ENCODE peak calls at places on chromosomes 16 and 17, in four cellular contexts. One of them, this sample, is unnamed.

GRCh38 chr16:56355221-56355620 is 70.1 kb downstream of the AMFR start:
- DNase-seq in HepG2: no peak
- DNase-seq in H1: no peak
- DNase-seq in GM12878: no peak
- DNase-seq in this sample: no peak

GRCh38 chr17:75518201-75518600 is 1.9 kb downstream of the TSEN54 start:
- DNase-seq in HepG2: no peak
- DNase-seq in H1: no peak
- DNase-seq in GM12878: peak
- DNase-seq in this sample: no peak

GRCh38 chr16:78392585-78393195 is 293.2 kb downstream of the WWOX start:
- DNase-seq in HepG2: no peak
- DNase-seq in H1: no peak
- DNase-seq in GM12878: no peak
- DNase-seq in this sample: no peak

GRCh38 chr16:50576403-50577113 is 28.4 kb downstream of the NKD1 start:
- DNase-seq in HepG2: no peak
- DNase-seq in H1: no peak
- DNase-seq in GM12878: no peak
- DNase-seq in this sample: no peak

GRCh38 chr17:992933-993332 is 4.0 kb upstream of the TIMM22 start:
- DNase-seq in HepG2: no peak
- DNase-seq in H1: no peak
- DNase-seq in GM12878: no peak
- DNase-seq in this sample: no peak

GRCh38 chr17:34757611-34758010 is 178.2 kb downstream of the TMEM132E start:
- DNase-seq in HepG2: no peak
- DNase-seq in H1: no peak
- DNase-seq in GM12878: no peak
- DNase-seq in this sample: no peak

GRCh38 chr16:65117701-65118448 is 4.0 kb downstream of the CDH11 start:
- DNase-seq in HepG2: peak
- DNase-seq in H1: peak
- DNase-seq in GM12878: peak
- DNase-seq in this sample: peak

GRCh38 chr16:58960034-58960433 is 225.9 kb upstream of the GOT2 start:
- DNase-seq in HepG2: no peak
- DNase-seq in H1: no peak
- DNase-seq in GM12878: no peak
- DNase-seq in this sample: no peak

GRCh38 chr16:53495325-53495724 is 7.7 kb downstream of the AKTIP start:
- DNase-seq in HepG2: no peak
- DNase-seq in H1: no peak
- DNase-seq in GM12878: no peak
- DNase-seq in this sample: no peak

GRCh38 chr16:21223787-21224186 is 9.7 kb upstream of the ANKS4B start:
- DNase-seq in HepG2: no peak
- DNase-seq in H1: peak
- DNase-seq in GM12878: no peak
- DNase-seq in this sample: no peak

GRCh38 chr16:56932588-56933265 is 785 bp downstream of the HERPUD1 start:
- DNase-seq in HepG2: peak
- DNase-seq in H1: peak
- DNase-seq in GM12878: no peak
- DNase-seq in this sample: peak

GRCh38 chr17:83203472-83204221 is 124.2 kb downstream of the METRNL start:
- DNase-seq in HepG2: no peak
- DNase-seq in H1: peak
- DNase-seq in GM12878: no peak
- DNase-seq in this sample: no peak

GRCh38 chr17:74566132-74566753 is 1.1 kb downstream of the CD300H start:
- DNase-seq in HepG2: peak
- DNase-seq in H1: peak
- DNase-seq in GM12878: no peak
- DNase-seq in this sample: peak

GRCh38 chr17:2266045-2266864 is 37.3 kb downstream of the SMG6 start:
- DNase-seq in HepG2: no peak
- DNase-seq in H1: no peak
- DNase-seq in GM12878: peak
- DNase-seq in this sample: no peak

GRCh38 chr17:81939881-81940385 is 2.8 kb upstream of the PYCR1 start:
- DNase-seq in HepG2: no peak
- DNase-seq in H1: no peak
- DNase-seq in GM12878: no peak
- DNase-seq in this sample: no peak

GRCh38 chr16:450800-451512 is 25.5 kb downstream of the RAB11FIP3 start:
- DNase-seq in HepG2: peak
- DNase-seq in H1: no peak
- DNase-seq in GM12878: no peak
- DNase-seq in this sample: peak

GRCh38 chr16:86628614-86629013 is 50.3 kb downstream of the FOXL1 start:
- DNase-seq in HepG2: no peak
- DNase-seq in H1: no peak
- DNase-seq in GM12878: no peak
- DNase-seq in this sample: no peak

GRCh38 chr17:27529230-27529796 is 73.1 kb downstream of the KSR1 start:
- DNase-seq in HepG2: no peak
- DNase-seq in H1: no peak
- DNase-seq in GM12878: no peak
- DNase-seq in this sample: peak

GRCh38 chr16:51818342-51818944 is 667.4 kb upstream of the SALL1 start:
- DNase-seq in HepG2: peak
- DNase-seq in H1: peak
- DNase-seq in GM12878: no peak
- DNase-seq in this sample: no peak

GRCh38 chr16:46908540-46909372 is 24.6 kb downstream of the GPT2 start:
- DNase-seq in HepG2: peak
- DNase-seq in H1: peak
- DNase-seq in GM12878: no peak
- DNase-seq in this sample: peak

GRCh38 chr16:1331712-1332617 is 1.5 kb upstream of the BAIAP3 start:
- DNase-seq in HepG2: peak
- DNase-seq in H1: peak
- DNase-seq in GM12878: peak
- DNase-seq in this sample: peak

GRCh38 chr17:10792156-10792555 is 11.7 kb downstream of the TMEM238L start:
- DNase-seq in HepG2: no peak
- DNase-seq in H1: no peak
- DNase-seq in GM12878: no peak
- DNase-seq in this sample: no peak

GRCh38 chr16:52731219-52731875 is 184.4 kb upstream of the TOX3 start:
- DNase-seq in HepG2: no peak
- DNase-seq in H1: no peak
- DNase-seq in GM12878: no peak
- DNase-seq in this sample: no peak

GRCh38 chr16:30983898-30984610 is 953 bp upstream of the HSD3B7 start:
- DNase-seq in HepG2: no peak
- DNase-seq in H1: no peak
- DNase-seq in GM12878: no peak
- DNase-seq in this sample: no peak

GRCh38 chr16:30986129-30986991 is 1.4 kb downstream of the HSD3B7 start:
- DNase-seq in HepG2: no peak
- DNase-seq in H1: no peak
- DNase-seq in GM12878: no peak
- DNase-seq in this sample: no peak

GRCh38 chr16:30984669-30985400 is at the start of gene HSD3B7:
- DNase-seq in HepG2: peak
- DNase-seq in H1: peak
- DNase-seq in GM12878: no peak
- DNase-seq in this sample: peak

GRCh38 chr16:30987581-30988190 is 2.7 kb downstream of the HSD3B7 start:
- DNase-seq in HepG2: no peak
- DNase-seq in H1: no peak
- DNase-seq in GM12878: no peak
- DNase-seq in this sample: no peak

DNA sequence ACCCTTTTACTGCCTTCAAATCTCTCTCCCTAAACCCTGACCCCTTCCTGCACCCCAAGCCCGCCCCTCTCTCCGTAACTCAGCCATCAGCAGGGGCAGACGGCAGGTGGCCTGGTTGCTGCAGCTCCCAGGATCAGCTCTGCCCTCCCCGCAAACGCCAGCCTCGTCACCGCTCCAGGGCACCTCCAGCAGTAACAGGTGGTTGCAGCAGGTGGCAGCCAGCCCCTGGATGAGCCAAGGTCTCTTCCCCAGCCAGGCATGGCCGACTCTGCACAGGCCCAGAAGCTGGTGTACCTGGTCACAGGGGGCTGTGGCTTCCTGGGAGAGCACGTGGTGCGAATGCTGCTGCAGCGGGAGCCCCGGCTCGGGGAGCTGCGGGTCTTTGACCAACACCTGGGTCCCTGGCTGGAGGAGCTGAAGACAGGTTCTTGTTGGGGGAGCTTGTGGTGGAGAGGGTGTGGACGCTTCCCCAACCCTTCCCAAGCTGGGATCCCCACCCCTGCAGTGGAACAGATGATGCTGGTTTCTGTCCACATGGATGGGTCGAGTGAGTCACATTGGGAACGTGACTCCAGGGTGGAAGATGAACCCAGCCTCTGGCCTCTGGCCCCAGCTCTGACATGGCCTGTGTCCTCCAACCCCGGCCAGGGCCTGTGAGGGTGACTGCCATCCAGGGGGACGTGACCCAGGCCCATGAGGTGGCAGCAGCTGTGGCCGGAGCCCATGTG is 558 bp downstream of the HSD3B7 start:
- DNase-seq in HepG2: peak
- DNase-seq in H1: peak
- DNase-seq in GM12878: no peak
- DNase-seq in this sample: peak
- TF ChIP-seq CBX5 in HepG2: no peak
- TF ChIP-seq CBX5 in H1: no peak
- TF ChIP-seq CBX5 in GM12878: no peak
- TF ChIP-seq CBX5 in this sample: no peak

DNA sequence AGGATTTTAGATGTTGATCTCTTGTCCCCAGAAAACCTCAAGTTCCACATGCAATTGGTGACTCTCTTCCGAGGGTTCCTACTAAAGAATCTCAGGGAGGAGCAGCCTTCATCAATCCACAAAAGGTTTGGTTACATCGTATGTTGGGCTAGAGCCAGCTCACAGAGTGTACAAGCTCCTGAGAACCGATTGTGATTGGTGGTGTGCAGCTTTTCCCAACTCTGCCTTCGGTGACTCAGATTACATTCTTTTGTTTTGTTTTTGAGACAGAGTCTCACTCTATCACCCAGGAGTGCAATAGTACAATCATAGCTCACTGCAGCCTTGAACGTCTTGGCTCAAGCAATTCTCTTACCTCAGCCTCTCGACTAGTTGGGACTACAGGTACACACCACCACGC is 172.4 kb downstream of the PMP22 start:
- DNase-seq in HepG2: no peak
- DNase-seq in H1: no peak
- DNase-seq in GM12878: no peak
- DNase-seq in this sample: no peak
- TF ChIP-seq CBX5 in HepG2: no peak
- TF ChIP-seq CBX5 in H1: no peak
- TF ChIP-seq CBX5 in GM12878: no peak
- TF ChIP-seq CBX5 in this sample: no peak

GRCh38 chr16:89011909-89012621 is 35.1 kb upstream of the CBFA2T3 start:
- DNase-seq in HepG2: no peak
- DNase-seq in H1: no peak
- DNase-seq in GM12878: no peak
- DNase-seq in this sample: no peak

GRCh38 chr16:89009343-89010209 is 32.6 kb upstream of the CBFA2T3 start:
- DNase-seq in HepG2: no peak
- DNase-seq in H1: peak
- DNase-seq in GM12878: no peak
- DNase-seq in this sample: peak

GRCh38 chr16:89013111-89013510 is 36.1 kb upstream of the CBFA2T3 start:
- DNase-seq in HepG2: no peak
- DNase-seq in H1: no peak
- DNase-seq in GM12878: no peak
- DNase-seq in this sample: no peak

GRCh38 chr16:89012622-89012995 is 35.6 kb upstream of the CBFA2T3 start:
- DNase-seq in HepG2: no peak
- DNase-seq in H1: no peak
- DNase-seq in GM12878: no peak
- DNase-seq in this sample: no peak

DNA sequence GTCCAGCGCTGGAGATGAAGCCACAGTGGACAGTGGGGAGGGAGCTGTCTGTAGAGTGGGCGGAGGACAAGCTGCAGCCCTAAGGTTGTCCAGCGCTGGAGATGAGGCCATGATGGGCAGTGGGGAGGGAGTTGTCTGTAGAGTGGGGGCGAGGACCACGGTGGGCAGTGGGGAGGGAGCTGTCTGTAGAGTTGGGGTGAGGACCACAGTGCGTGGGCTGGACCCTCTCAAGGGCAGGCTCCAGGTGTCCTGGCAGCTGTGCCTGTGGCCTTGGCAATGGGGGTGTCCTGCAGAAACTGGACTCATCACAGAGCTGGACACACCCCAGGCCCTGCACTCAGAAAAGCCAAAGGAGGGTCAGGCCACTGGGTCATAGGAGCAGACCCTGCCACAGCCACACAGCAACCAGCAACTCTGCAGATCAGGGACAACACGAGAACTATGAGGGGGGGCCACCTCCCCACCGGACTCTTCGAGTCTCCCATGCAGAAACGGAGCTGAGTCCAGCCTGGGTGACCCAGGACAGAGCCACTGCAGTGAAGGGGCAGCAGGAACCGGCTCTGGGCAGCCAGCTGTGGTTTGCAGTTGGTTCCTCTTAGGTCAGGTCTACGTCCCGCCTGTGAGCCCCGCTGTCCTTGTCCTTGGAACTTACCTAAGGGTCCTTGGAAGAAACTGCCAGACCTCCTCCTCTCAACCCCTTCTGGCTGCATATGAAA is 33.4 kb upstream of the CBFA2T3 start:
- DNase-seq in HepG2: no peak
- DNase-seq in H1: no peak
- DNase-seq in GM12878: no peak
- DNase-seq in this sample: no peak
- TF ChIP-seq CBX5 in HepG2: no peak
- TF ChIP-seq CBX5 in H1: no peak
- TF ChIP-seq CBX5 in GM12878: no peak
- TF ChIP-seq CBX5 in this sample: no peak

GRCh38 chr17:67879662-67880061 is 54.4 kb downstream of the BPTF start:
- DNase-seq in HepG2: no peak
- DNase-seq in H1: no peak
- DNase-seq in GM12878: no peak
- DNase-seq in this sample: no peak
- TF ChIP-seq CBX5 in HepG2: no peak
- TF ChIP-seq CBX5 in H1: no peak
- TF ChIP-seq CBX5 in GM12878: no peak
- TF ChIP-seq CBX5 in this sample: no peak

GRCh38 chr16:27436921-27437650 is 35.1 kb downstream of the IL21R start:
- DNase-seq in HepG2: no peak
- DNase-seq in H1: peak
- DNase-seq in GM12878: no peak
- DNase-seq in this sample: no peak
- TF ChIP-seq CBX5 in HepG2: no peak
- TF ChIP-seq CBX5 in H1: no peak
- TF ChIP-seq CBX5 in GM12878: no peak
- TF ChIP-seq CBX5 in this sample: no peak

DNA sequence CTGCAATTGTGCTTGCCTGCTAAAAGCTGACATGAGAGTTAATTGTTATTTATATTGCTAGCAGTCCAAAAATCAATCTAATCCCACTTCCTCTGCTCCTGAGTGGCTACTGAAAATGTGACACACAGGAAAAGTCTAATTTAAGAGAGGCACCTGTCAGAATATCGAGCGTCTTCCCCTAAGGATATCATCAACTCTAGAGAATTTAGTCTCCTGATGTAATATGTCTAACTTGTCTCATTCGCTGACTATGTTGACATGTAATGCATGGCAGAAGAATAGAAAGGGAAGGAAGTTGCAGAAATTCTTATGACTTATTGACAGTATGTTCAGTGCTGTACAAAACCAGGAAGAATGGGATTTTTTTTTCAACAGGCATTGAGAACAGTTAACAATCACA is 893.4 kb upstream of the CDH8 start:
- DNase-seq in HepG2: no peak
- DNase-seq in H1: no peak
- DNase-seq in GM12878: no peak
- DNase-seq in this sample: no peak
- TF ChIP-seq CBX5 in HepG2: no peak
- TF ChIP-seq CBX5 in H1: no peak
- TF ChIP-seq CBX5 in GM12878: no peak
- TF ChIP-seq CBX5 in this sample: no peak

This sample was measured in K562.